ENCODE peak calls at places on chromosomes 4 and X, in ten cellular contexts. P is prostate gland; I is stomach; U is NK-92 treated with Interleukin-12 subunit alpha and Interleukin-12 subunit beta, amount 100 ng/mL, for 24 hours; G is AG09309; B is fibroblast of mammary gland; X is EL; E is stimulated activated CD4-positive, alpha-beta T cell treated with anti-CD3 and anti-CD28 coated beads, Interleukin-2, amount 100 ng/mL, for 24 hours; K is GM04504; V is HCT116. Q is an unnamed sample.
A peak's percentile ranks its signal among the peaks of the same experiment; 100 is the strongest.

GRCh38 chrX:39167791-39168190 is 366.5 kb downstream of the MID1IP1 start:
- DNase-seq in P (no peak), I (no peak), U (peak; percentile 39), G (no peak), B (no peak), X (no peak), E (no peak), K (no peak), V (no peak), Q (no peak)

GRCh38 chr4:93217423-93217822 is 611.1 kb upstream of the ATOH1 start:
- DNase-seq in P (no peak), I (no peak), U (no peak), G (no peak), B (no peak), X (no peak), E (no peak), K (no peak), V (no peak), Q (no peak)

GRCh38 chr4:15920723-15921591 is 17.6 kb downstream of the FGFBP1 start:
- DNase-seq in P (peak; percentile 12), I (peak; percentile 81), U (no peak), G (peak; percentile 91), B (peak; percentile 99), X (peak; percentile 96), E (no peak), K (peak; percentile 95), V (peak; percentile 89), Q (no peak)

GRCh38 chrX:71941145-71941544 is 30.5 kb downstream of the NHSL2 start:
- DNase-seq in P (no peak), I (no peak), U (no peak), G (no peak), B (peak; percentile 61), X (no peak), E (no peak), K (no peak), V (no peak), Q (no peak)

GRCh38 chr4:3358660-3359059 is 65.8 kb downstream of the RGS12 start:
- DNase-seq in P (no peak), I (no peak), U (no peak), G (no peak), B (no peak), X (no peak), E (no peak), K (no peak), V (no peak), Q (no peak)

GRCh38 chr4:112910109-112910736 is 139.2 kb upstream of the ANK2 start:
- DNase-seq in P (no peak), I (no peak), U (no peak), G (peak; percentile 44), B (peak; percentile 73), X (peak; percentile 41), E (no peak), K (peak; percentile 50), V (no peak), Q (no peak)

GRCh38 chr4:152536545-152537182 is 772 bp upstream of the FBXW7 start:
- DNase-seq in P (no peak), I (no peak), U (peak; percentile 74), G (peak; percentile 4), B (peak; percentile 45), X (peak; percentile 63), E (peak; percentile 69), K (no peak), V (peak; percentile 7), Q (no peak)

GRCh38 chr4:2048831-2049230 is 10.3 kb upstream of the NAT8L start:
- DNase-seq in P (no peak), I (peak; percentile 17), U (no peak), G (no peak), B (peak; percentile 13), X (no peak), E (no peak), K (no peak), V (no peak), Q (no peak)

GRCh38 chrX:68842351-68842750 is 13.5 kb downstream of the EFNB1 start:
- DNase-seq in P (no peak), I (no peak), U (no peak), G (no peak), B (no peak), X (no peak), E (no peak), K (no peak), V (no peak), Q (no peak)

GRCh38 chr4:152156448-152156847 is 379.4 kb downstream of the FBXW7 start:
- DNase-seq in P (no peak), I (no peak), U (no peak), G (no peak), B (no peak), X (no peak), E (no peak), K (no peak), V (no peak), Q (no peak)

GRCh38 chr4:102815981-102816380 is 11.4 kb downstream of the UBE2D3 start:
- DNase-seq in P (no peak), I (no peak), U (no peak), G (peak; percentile 57), B (peak; percentile 95), X (peak; percentile 92), E (no peak), K (peak; percentile 60), V (no peak), Q (no peak)

GRCh38 chr4:26237916-26238315 is 82.9 kb upstream of the RBPJ start:
- DNase-seq in P (no peak), I (no peak), U (no peak), G (no peak), B (no peak), X (no peak), E (no peak), K (no peak), V (no peak), Q (no peak)

GRCh38 chrX:24231169-24231568 is 81.6 kb downstream of the ZFX start:
- DNase-seq in P (no peak), I (no peak), U (no peak), G (peak; percentile 71), B (peak; percentile 93), X (peak; percentile 70), E (no peak), K (peak; percentile 53), V (peak; percentile 7), Q (no peak)

GRCh38 chrX:96372313-96373046 is 312.2 kb upstream of the DIAPH2 start:
- DNase-seq in P (peak; percentile 4), I (no peak), U (no peak), G (peak; percentile 43), B (peak; percentile 75), X (peak; percentile 37), E (no peak), K (peak; percentile 18), V (peak; percentile 1), Q (peak; percentile 52)

GRCh38 chrX:3393581-3394111 is 47.2 kb upstream of the MXRA5 start:
- DNase-seq in P (no peak), I (no peak), U (no peak), G (peak; percentile 74), B (peak; percentile 83), X (peak; percentile 1), E (no peak), K (peak; percentile 40), V (no peak), Q (no peak)

GRCh38 chr4:103091601-103092223 is 7.9 kb downstream of the BDH2 start:
- DNase-seq in P (peak; percentile 10), I (no peak), U (no peak), G (no peak), B (peak; percentile 73), X (peak; percentile 71), E (peak; percentile 13), K (peak; percentile 40), V (peak; percentile 63), Q (no peak)

Q was measured in NCI-H524 treated with DMSO at 0.1 percent for 48 hours.